ENCODE peak calls at places on chromosomes 13 and 19, in ten cellular contexts. One of them, this sample, is unnamed.

GRCh38 chr19:55647732-55648656 is at the start of gene CCDC106:
- DNase-seq in lung microvascular endothelial cell: peak
- DNase-seq in AG04450: no peak
- DNase-seq in brain pericyte: no peak
- DNase-seq in stimulated activated CD8-positive, alpha-beta memory T cell treated with anti-CD3 and anti-CD28 coated beads, Interleukin-15, amount 100 ng/mL, for 24 hours: no peak
- DNase-seq in foreskin fibroblast: peak
- DNase-seq in activated gamma-delta T cell treated with Interleukin-2 at 50 U/mL for 16 hours: peak
- DNase-seq in activated T-helper 9 cell treated with anti-CD3 and anti-CD28 coated beads, Interleukin-2, amount 50 U/mL, for 16 hours: no peak
- DNase-seq in GM23248: peak
- DNase-seq in stimulated activated naive CD8-positive, alpha-beta T cell treated with anti-CD3 and anti-CD28 coated beads, Interleukin-15, Interleukin-2, amounts not matched to agents 100 U/mL and 50 U/mL, for 24 hours: peak
- DNase-seq in this sample: peak

GRCh38 chr19:2455481-2456300 is 1.1 kb downstream of the LMNB2 start:
- DNase-seq in lung microvascular endothelial cell: peak
- DNase-seq in AG04450: no peak
- DNase-seq in brain pericyte: no peak
- DNase-seq in stimulated activated CD8-positive, alpha-beta memory T cell treated with anti-CD3 and anti-CD28 coated beads, Interleukin-15, amount 100 ng/mL, for 24 hours: peak
- DNase-seq in foreskin fibroblast: no peak
- DNase-seq in activated gamma-delta T cell treated with Interleukin-2 at 50 U/mL for 16 hours: peak
- DNase-seq in activated T-helper 9 cell treated with anti-CD3 and anti-CD28 coated beads, Interleukin-2, amount 50 U/mL, for 16 hours: peak
- DNase-seq in GM23248: peak
- DNase-seq in stimulated activated naive CD8-positive, alpha-beta T cell treated with anti-CD3 and anti-CD28 coated beads, Interleukin-15, Interleukin-2, amounts not matched to agents 100 U/mL and 50 U/mL, for 24 hours: peak
- DNase-seq in this sample: peak

GRCh38 chr19:18225355-18225701 is 910 bp downstream of the PDE4C start:
- DNase-seq in lung microvascular endothelial cell: no peak
- DNase-seq in AG04450: no peak
- DNase-seq in brain pericyte: no peak
- DNase-seq in stimulated activated CD8-positive, alpha-beta memory T cell treated with anti-CD3 and anti-CD28 coated beads, Interleukin-15, amount 100 ng/mL, for 24 hours: no peak
- DNase-seq in foreskin fibroblast: no peak
- DNase-seq in activated gamma-delta T cell treated with Interleukin-2 at 50 U/mL for 16 hours: no peak
- DNase-seq in activated T-helper 9 cell treated with anti-CD3 and anti-CD28 coated beads, Interleukin-2, amount 50 U/mL, for 16 hours: no peak
- DNase-seq in GM23248: no peak
- DNase-seq in stimulated activated naive CD8-positive, alpha-beta T cell treated with anti-CD3 and anti-CD28 coated beads, Interleukin-15, Interleukin-2, amounts not matched to agents 100 U/mL and 50 U/mL, for 24 hours: no peak
- DNase-seq in this sample: no peak

GRCh38 chr13:87295636-87296035 is 375.5 kb upstream of the SLITRK5 start:
- DNase-seq in lung microvascular endothelial cell: no peak
- DNase-seq in AG04450: no peak
- DNase-seq in brain pericyte: no peak
- DNase-seq in stimulated activated CD8-positive, alpha-beta memory T cell treated with anti-CD3 and anti-CD28 coated beads, Interleukin-15, amount 100 ng/mL, for 24 hours: no peak
- DNase-seq in foreskin fibroblast: no peak
- DNase-seq in activated gamma-delta T cell treated with Interleukin-2 at 50 U/mL for 16 hours: no peak
- DNase-seq in activated T-helper 9 cell treated with anti-CD3 and anti-CD28 coated beads, Interleukin-2, amount 50 U/mL, for 16 hours: no peak
- DNase-seq in GM23248: no peak
- DNase-seq in stimulated activated naive CD8-positive, alpha-beta T cell treated with anti-CD3 and anti-CD28 coated beads, Interleukin-15, Interleukin-2, amounts not matched to agents 100 U/mL and 50 U/mL, for 24 hours: no peak
- DNase-seq in this sample: no peak

GRCh38 chr13:98476538-98476966 is 100.4 kb downstream of the STK24 start:
- DNase-seq in lung microvascular endothelial cell: peak
- DNase-seq in AG04450: no peak
- DNase-seq in brain pericyte: no peak
- DNase-seq in stimulated activated CD8-positive, alpha-beta memory T cell treated with anti-CD3 and anti-CD28 coated beads, Interleukin-15, amount 100 ng/mL, for 24 hours: peak
- DNase-seq in foreskin fibroblast: peak
- DNase-seq in activated gamma-delta T cell treated with Interleukin-2 at 50 U/mL for 16 hours: peak
- DNase-seq in activated T-helper 9 cell treated with anti-CD3 and anti-CD28 coated beads, Interleukin-2, amount 50 U/mL, for 16 hours: peak
- DNase-seq in GM23248: peak
- DNase-seq in stimulated activated naive CD8-positive, alpha-beta T cell treated with anti-CD3 and anti-CD28 coated beads, Interleukin-15, Interleukin-2, amounts not matched to agents 100 U/mL and 50 U/mL, for 24 hours: peak
- DNase-seq in this sample: peak

GRCh38 chr19:7986321-7987083 is 18.9 kb downstream of the ELAVL1 start:
- DNase-seq in lung microvascular endothelial cell: peak
- DNase-seq in AG04450: peak
- DNase-seq in brain pericyte: no peak
- DNase-seq in stimulated activated CD8-positive, alpha-beta memory T cell treated with anti-CD3 and anti-CD28 coated beads, Interleukin-15, amount 100 ng/mL, for 24 hours: no peak
- DNase-seq in foreskin fibroblast: peak
- DNase-seq in activated gamma-delta T cell treated with Interleukin-2 at 50 U/mL for 16 hours: no peak
- DNase-seq in activated T-helper 9 cell treated with anti-CD3 and anti-CD28 coated beads, Interleukin-2, amount 50 U/mL, for 16 hours: no peak
- DNase-seq in GM23248: peak
- DNase-seq in stimulated activated naive CD8-positive, alpha-beta T cell treated with anti-CD3 and anti-CD28 coated beads, Interleukin-15, Interleukin-2, amounts not matched to agents 100 U/mL and 50 U/mL, for 24 hours: no peak
- DNase-seq in this sample: no peak

GRCh38 chr19:1624458-1624857 is 19.2 kb upstream of the UQCR11 start:
- DNase-seq in lung microvascular endothelial cell: peak
- DNase-seq in AG04450: no peak
- DNase-seq in brain pericyte: no peak
- DNase-seq in stimulated activated CD8-positive, alpha-beta memory T cell treated with anti-CD3 and anti-CD28 coated beads, Interleukin-15, amount 100 ng/mL, for 24 hours: no peak
- DNase-seq in foreskin fibroblast: peak
- DNase-seq in activated gamma-delta T cell treated with Interleukin-2 at 50 U/mL for 16 hours: peak
- DNase-seq in activated T-helper 9 cell treated with anti-CD3 and anti-CD28 coated beads, Interleukin-2, amount 50 U/mL, for 16 hours: peak
- DNase-seq in GM23248: peak
- DNase-seq in stimulated activated naive CD8-positive, alpha-beta T cell treated with anti-CD3 and anti-CD28 coated beads, Interleukin-15, Interleukin-2, amounts not matched to agents 100 U/mL and 50 U/mL, for 24 hours: peak
- DNase-seq in this sample: peak

GRCh38 chr13:101127741-101128353 is 288.5 kb downstream of the NALCN start:
- DNase-seq in lung microvascular endothelial cell: peak
- DNase-seq in AG04450: peak
- DNase-seq in brain pericyte: no peak
- DNase-seq in stimulated activated CD8-positive, alpha-beta memory T cell treated with anti-CD3 and anti-CD28 coated beads, Interleukin-15, amount 100 ng/mL, for 24 hours: no peak
- DNase-seq in foreskin fibroblast: no peak
- DNase-seq in activated gamma-delta T cell treated with Interleukin-2 at 50 U/mL for 16 hours: no peak
- DNase-seq in activated T-helper 9 cell treated with anti-CD3 and anti-CD28 coated beads, Interleukin-2, amount 50 U/mL, for 16 hours: no peak
- DNase-seq in GM23248: peak
- DNase-seq in stimulated activated naive CD8-positive, alpha-beta T cell treated with anti-CD3 and anti-CD28 coated beads, Interleukin-15, Interleukin-2, amounts not matched to agents 100 U/mL and 50 U/mL, for 24 hours: peak
- DNase-seq in this sample: peak

GRCh38 chr19:56840452-56841193 is at the start of the genes PEG3 and ZIM2:
- DNase-seq in lung microvascular endothelial cell: no peak
- DNase-seq in AG04450: no peak
- DNase-seq in brain pericyte: no peak
- DNase-seq in stimulated activated CD8-positive, alpha-beta memory T cell treated with anti-CD3 and anti-CD28 coated beads, Interleukin-15, amount 100 ng/mL, for 24 hours: no peak
- DNase-seq in foreskin fibroblast: no peak
- DNase-seq in activated gamma-delta T cell treated with Interleukin-2 at 50 U/mL for 16 hours: no peak
- DNase-seq in activated T-helper 9 cell treated with anti-CD3 and anti-CD28 coated beads, Interleukin-2, amount 50 U/mL, for 16 hours: no peak
- DNase-seq in GM23248: peak
- DNase-seq in stimulated activated naive CD8-positive, alpha-beta T cell treated with anti-CD3 and anti-CD28 coated beads, Interleukin-15, Interleukin-2, amounts not matched to agents 100 U/mL and 50 U/mL, for 24 hours: no peak
- DNase-seq in this sample: no peak

GRCh38 chr13:85725433-85725832 is 73.8 kb downstream of the SLITRK6 start:
- DNase-seq in lung microvascular endothelial cell: no peak
- DNase-seq in AG04450: no peak
- DNase-seq in brain pericyte: no peak
- DNase-seq in stimulated activated CD8-positive, alpha-beta memory T cell treated with anti-CD3 and anti-CD28 coated beads, Interleukin-15, amount 100 ng/mL, for 24 hours: no peak
- DNase-seq in foreskin fibroblast: no peak
- DNase-seq in activated gamma-delta T cell treated with Interleukin-2 at 50 U/mL for 16 hours: no peak
- DNase-seq in activated T-helper 9 cell treated with anti-CD3 and anti-CD28 coated beads, Interleukin-2, amount 50 U/mL, for 16 hours: no peak
- DNase-seq in GM23248: no peak
- DNase-seq in stimulated activated naive CD8-positive, alpha-beta T cell treated with anti-CD3 and anti-CD28 coated beads, Interleukin-15, Interleukin-2, amounts not matched to agents 100 U/mL and 50 U/mL, for 24 hours: no peak
- DNase-seq in this sample: no peak

GRCh38 chr13:99415851-99416331 is 85.4 kb upstream of the TM9SF2 start:
- DNase-seq in lung microvascular endothelial cell: no peak
- DNase-seq in AG04450: no peak
- DNase-seq in brain pericyte: no peak
- DNase-seq in stimulated activated CD8-positive, alpha-beta memory T cell treated with anti-CD3 and anti-CD28 coated beads, Interleukin-15, amount 100 ng/mL, for 24 hours: no peak
- DNase-seq in foreskin fibroblast: no peak
- DNase-seq in activated gamma-delta T cell treated with Interleukin-2 at 50 U/mL for 16 hours: peak
- DNase-seq in activated T-helper 9 cell treated with anti-CD3 and anti-CD28 coated beads, Interleukin-2, amount 50 U/mL, for 16 hours: no peak
- DNase-seq in GM23248: no peak
- DNase-seq in stimulated activated naive CD8-positive, alpha-beta T cell treated with anti-CD3 and anti-CD28 coated beads, Interleukin-15, Interleukin-2, amounts not matched to agents 100 U/mL and 50 U/mL, for 24 hours: peak
- DNase-seq in this sample: no peak

GRCh38 chr13:59270327-59270726 is 893.4 kb downstream of the DIAPH3 start:
- DNase-seq in lung microvascular endothelial cell: no peak
- DNase-seq in AG04450: no peak
- DNase-seq in brain pericyte: no peak
- DNase-seq in stimulated activated CD8-positive, alpha-beta memory T cell treated with anti-CD3 and anti-CD28 coated beads, Interleukin-15, amount 100 ng/mL, for 24 hours: no peak
- DNase-seq in foreskin fibroblast: no peak
- DNase-seq in activated gamma-delta T cell treated with Interleukin-2 at 50 U/mL for 16 hours: no peak
- DNase-seq in activated T-helper 9 cell treated with anti-CD3 and anti-CD28 coated beads, Interleukin-2, amount 50 U/mL, for 16 hours: no peak
- DNase-seq in GM23248: no peak
- DNase-seq in stimulated activated naive CD8-positive, alpha-beta T cell treated with anti-CD3 and anti-CD28 coated beads, Interleukin-15, Interleukin-2, amounts not matched to agents 100 U/mL and 50 U/mL, for 24 hours: no peak
- DNase-seq in this sample: no peak

GRCh38 chr13:25084101-25084500 is 11.8 kb upstream of the PABPC3 start:
- DNase-seq in lung microvascular endothelial cell: no peak
- DNase-seq in AG04450: no peak
- DNase-seq in brain pericyte: no peak
- DNase-seq in stimulated activated CD8-positive, alpha-beta memory T cell treated with anti-CD3 and anti-CD28 coated beads, Interleukin-15, amount 100 ng/mL, for 24 hours: no peak
- DNase-seq in foreskin fibroblast: no peak
- DNase-seq in activated gamma-delta T cell treated with Interleukin-2 at 50 U/mL for 16 hours: no peak
- DNase-seq in activated T-helper 9 cell treated with anti-CD3 and anti-CD28 coated beads, Interleukin-2, amount 50 U/mL, for 16 hours: no peak
- DNase-seq in GM23248: no peak
- DNase-seq in stimulated activated naive CD8-positive, alpha-beta T cell treated with anti-CD3 and anti-CD28 coated beads, Interleukin-15, Interleukin-2, amounts not matched to agents 100 U/mL and 50 U/mL, for 24 hours: no peak
- DNase-seq in this sample: no peak

GRCh38 chr13:43159007-43159406 is 135.6 kb downstream of the DNAJC15 start:
- DNase-seq in lung microvascular endothelial cell: peak
- DNase-seq in AG04450: peak
- DNase-seq in brain pericyte: no peak
- DNase-seq in stimulated activated CD8-positive, alpha-beta memory T cell treated with anti-CD3 and anti-CD28 coated beads, Interleukin-15, amount 100 ng/mL, for 24 hours: no peak
- DNase-seq in foreskin fibroblast: peak
- DNase-seq in activated gamma-delta T cell treated with Interleukin-2 at 50 U/mL for 16 hours: no peak
- DNase-seq in activated T-helper 9 cell treated with anti-CD3 and anti-CD28 coated beads, Interleukin-2, amount 50 U/mL, for 16 hours: no peak
- DNase-seq in GM23248: peak
- DNase-seq in stimulated activated naive CD8-positive, alpha-beta T cell treated with anti-CD3 and anti-CD28 coated beads, Interleukin-15, Interleukin-2, amounts not matched to agents 100 U/mL and 50 U/mL, for 24 hours: no peak
- DNase-seq in this sample: no peak

GRCh38 chr13:109454167-109454917 is 332.0 kb downstream of the IRS2 start:
- DNase-seq in lung microvascular endothelial cell: no peak
- DNase-seq in AG04450: no peak
- DNase-seq in brain pericyte: no peak
- DNase-seq in stimulated activated CD8-positive, alpha-beta memory T cell treated with anti-CD3 and anti-CD28 coated beads, Interleukin-15, amount 100 ng/mL, for 24 hours: no peak
- DNase-seq in foreskin fibroblast: no peak
- DNase-seq in activated gamma-delta T cell treated with Interleukin-2 at 50 U/mL for 16 hours: no peak
- DNase-seq in activated T-helper 9 cell treated with anti-CD3 and anti-CD28 coated beads, Interleukin-2, amount 50 U/mL, for 16 hours: no peak
- DNase-seq in GM23248: peak
- DNase-seq in stimulated activated naive CD8-positive, alpha-beta T cell treated with anti-CD3 and anti-CD28 coated beads, Interleukin-15, Interleukin-2, amounts not matched to agents 100 U/mL and 50 U/mL, for 24 hours: no peak
- DNase-seq in this sample: no peak

GRCh38 chr13:45847554-45848224 is 3.9 kb downstream of the SIAH3 start:
- DNase-seq in lung microvascular endothelial cell: peak
- DNase-seq in AG04450: no peak
- DNase-seq in brain pericyte: no peak
- DNase-seq in stimulated activated CD8-positive, alpha-beta memory T cell treated with anti-CD3 and anti-CD28 coated beads, Interleukin-15, amount 100 ng/mL, for 24 hours: no peak
- DNase-seq in foreskin fibroblast: no peak
- DNase-seq in activated gamma-delta T cell treated with Interleukin-2 at 50 U/mL for 16 hours: peak
- DNase-seq in activated T-helper 9 cell treated with anti-CD3 and anti-CD28 coated beads, Interleukin-2, amount 50 U/mL, for 16 hours: no peak
- DNase-seq in GM23248: no peak
- DNase-seq in stimulated activated naive CD8-positive, alpha-beta T cell treated with anti-CD3 and anti-CD28 coated beads, Interleukin-15, Interleukin-2, amounts not matched to agents 100 U/mL and 50 U/mL, for 24 hours: peak
- DNase-seq in this sample: peak

GRCh38 chr13:39040206-39040605 is 1.9 kb downstream of the NHLRC3 start:
- DNase-seq in lung microvascular endothelial cell: no peak
- DNase-seq in AG04450: no peak
- DNase-seq in brain pericyte: no peak
- DNase-seq in stimulated activated CD8-positive, alpha-beta memory T cell treated with anti-CD3 and anti-CD28 coated beads, Interleukin-15, amount 100 ng/mL, for 24 hours: no peak
- DNase-seq in foreskin fibroblast: no peak
- DNase-seq in activated gamma-delta T cell treated with Interleukin-2 at 50 U/mL for 16 hours: no peak
- DNase-seq in activated T-helper 9 cell treated with anti-CD3 and anti-CD28 coated beads, Interleukin-2, amount 50 U/mL, for 16 hours: no peak
- DNase-seq in GM23248: peak
- DNase-seq in stimulated activated naive CD8-positive, alpha-beta T cell treated with anti-CD3 and anti-CD28 coated beads, Interleukin-15, Interleukin-2, amounts not matched to agents 100 U/mL and 50 U/mL, for 24 hours: no peak
- DNase-seq in this sample: no peak

GRCh38 chr13:23695711-23696512 is 125.7 kb downstream of the TNFRSF19 start:
- DNase-seq in lung microvascular endothelial cell: peak
- DNase-seq in AG04450: no peak
- DNase-seq in brain pericyte: no peak
- DNase-seq in stimulated activated CD8-positive, alpha-beta memory T cell treated with anti-CD3 and anti-CD28 coated beads, Interleukin-15, amount 100 ng/mL, for 24 hours: peak
- DNase-seq in foreskin fibroblast: no peak
- DNase-seq in activated gamma-delta T cell treated with Interleukin-2 at 50 U/mL for 16 hours: peak
- DNase-seq in activated T-helper 9 cell treated with anti-CD3 and anti-CD28 coated beads, Interleukin-2, amount 50 U/mL, for 16 hours: peak
- DNase-seq in GM23248: no peak
- DNase-seq in stimulated activated naive CD8-positive, alpha-beta T cell treated with anti-CD3 and anti-CD28 coated beads, Interleukin-15, Interleukin-2, amounts not matched to agents 100 U/mL and 50 U/mL, for 24 hours: peak
- DNase-seq in this sample: peak

GRCh38 chr19:33390120-33390907 is 16.8 kb downstream of the CEBPG start:
- DNase-seq in lung microvascular endothelial cell: peak
- DNase-seq in AG04450: no peak
- DNase-seq in brain pericyte: no peak
- DNase-seq in stimulated activated CD8-positive, alpha-beta memory T cell treated with anti-CD3 and anti-CD28 coated beads, Interleukin-15, amount 100 ng/mL, for 24 hours: no peak
- DNase-seq in foreskin fibroblast: no peak
- DNase-seq in activated gamma-delta T cell treated with Interleukin-2 at 50 U/mL for 16 hours: no peak
- DNase-seq in activated T-helper 9 cell treated with anti-CD3 and anti-CD28 coated beads, Interleukin-2, amount 50 U/mL, for 16 hours: no peak
- DNase-seq in GM23248: no peak
- DNase-seq in stimulated activated naive CD8-positive, alpha-beta T cell treated with anti-CD3 and anti-CD28 coated beads, Interleukin-15, Interleukin-2, amounts not matched to agents 100 U/mL and 50 U/mL, for 24 hours: no peak
- DNase-seq in this sample: no peak

GRCh38 chr13:97535619-97536018 is 101.7 kb downstream of the RAP2A start:
- DNase-seq in lung microvascular endothelial cell: no peak
- DNase-seq in AG04450: no peak
- DNase-seq in brain pericyte: no peak
- DNase-seq in stimulated activated CD8-positive, alpha-beta memory T cell treated with anti-CD3 and anti-CD28 coated beads, Interleukin-15, amount 100 ng/mL, for 24 hours: no peak
- DNase-seq in foreskin fibroblast: peak
- DNase-seq in activated gamma-delta T cell treated with Interleukin-2 at 50 U/mL for 16 hours: no peak
- DNase-seq in activated T-helper 9 cell treated with anti-CD3 and anti-CD28 coated beads, Interleukin-2, amount 50 U/mL, for 16 hours: no peak
- DNase-seq in GM23248: peak
- DNase-seq in stimulated activated naive CD8-positive, alpha-beta T cell treated with anti-CD3 and anti-CD28 coated beads, Interleukin-15, Interleukin-2, amounts not matched to agents 100 U/mL and 50 U/mL, for 24 hours: no peak
- DNase-seq in this sample: no peak

GRCh38 chr13:33933810-33934209 is 115.9 kb downstream of the RFC3 start:
- DNase-seq in lung microvascular endothelial cell: no peak
- DNase-seq in AG04450: no peak
- DNase-seq in brain pericyte: no peak
- DNase-seq in stimulated activated CD8-positive, alpha-beta memory T cell treated with anti-CD3 and anti-CD28 coated beads, Interleukin-15, amount 100 ng/mL, for 24 hours: no peak
- DNase-seq in foreskin fibroblast: no peak
- DNase-seq in activated gamma-delta T cell treated with Interleukin-2 at 50 U/mL for 16 hours: no peak
- DNase-seq in activated T-helper 9 cell treated with anti-CD3 and anti-CD28 coated beads, Interleukin-2, amount 50 U/mL, for 16 hours: no peak
- DNase-seq in GM23248: no peak
- DNase-seq in stimulated activated naive CD8-positive, alpha-beta T cell treated with anti-CD3 and anti-CD28 coated beads, Interleukin-15, Interleukin-2, amounts not matched to agents 100 U/mL and 50 U/mL, for 24 hours: no peak
- DNase-seq in this sample: no peak

GRCh38 chr19:44579663-44580365 is 33.5 kb upstream of the IGSF23 start:
- DNase-seq in lung microvascular endothelial cell: no peak
- DNase-seq in AG04450: no peak
- DNase-seq in brain pericyte: no peak
- DNase-seq in stimulated activated CD8-positive, alpha-beta memory T cell treated with anti-CD3 and anti-CD28 coated beads, Interleukin-15, amount 100 ng/mL, for 24 hours: no peak
- DNase-seq in foreskin fibroblast: no peak
- DNase-seq in activated gamma-delta T cell treated with Interleukin-2 at 50 U/mL for 16 hours: no peak
- DNase-seq in activated T-helper 9 cell treated with anti-CD3 and anti-CD28 coated beads, Interleukin-2, amount 50 U/mL, for 16 hours: no peak
- DNase-seq in GM23248: no peak
- DNase-seq in stimulated activated naive CD8-positive, alpha-beta T cell treated with anti-CD3 and anti-CD28 coated beads, Interleukin-15, Interleukin-2, amounts not matched to agents 100 U/mL and 50 U/mL, for 24 hours: no peak
- DNase-seq in this sample: no peak

GRCh38 chr19:11963566-11964355 is 1.1 kb upstream of the ZNF763 start:
- DNase-seq in lung microvascular endothelial cell: peak
- DNase-seq in AG04450: no peak
- DNase-seq in brain pericyte: no peak
- DNase-seq in stimulated activated CD8-positive, alpha-beta memory T cell treated with anti-CD3 and anti-CD28 coated beads, Interleukin-15, amount 100 ng/mL, for 24 hours: peak
- DNase-seq in foreskin fibroblast: peak
- DNase-seq in activated gamma-delta T cell treated with Interleukin-2 at 50 U/mL for 16 hours: peak
- DNase-seq in activated T-helper 9 cell treated with anti-CD3 and anti-CD28 coated beads, Interleukin-2, amount 50 U/mL, for 16 hours: peak
- DNase-seq in GM23248: peak
- DNase-seq in stimulated activated naive CD8-positive, alpha-beta T cell treated with anti-CD3 and anti-CD28 coated beads, Interleukin-15, Interleukin-2, amounts not matched to agents 100 U/mL and 50 U/mL, for 24 hours: peak
- DNase-seq in this sample: peak

GRCh38 chr19:45905016-45905415 is 2.6 kb upstream of the MYPOP start:
- DNase-seq in lung microvascular endothelial cell: no peak
- DNase-seq in AG04450: no peak
- DNase-seq in brain pericyte: no peak
- DNase-seq in stimulated activated CD8-positive, alpha-beta memory T cell treated with anti-CD3 and anti-CD28 coated beads, Interleukin-15, amount 100 ng/mL, for 24 hours: no peak
- DNase-seq in foreskin fibroblast: no peak
- DNase-seq in activated gamma-delta T cell treated with Interleukin-2 at 50 U/mL for 16 hours: no peak
- DNase-seq in activated T-helper 9 cell treated with anti-CD3 and anti-CD28 coated beads, Interleukin-2, amount 50 U/mL, for 16 hours: no peak
- DNase-seq in GM23248: no peak
- DNase-seq in stimulated activated naive CD8-positive, alpha-beta T cell treated with anti-CD3 and anti-CD28 coated beads, Interleukin-15, Interleukin-2, amounts not matched to agents 100 U/mL and 50 U/mL, for 24 hours: no peak
- DNase-seq in this sample: no peak

This sample was measured in GM20000.